ENCODE peak calls at places on chromosomes 12 and 14, in eight cellular contexts. A is GM23248, H is sigmoid colon, Y is ovary, C is adipocyte, J is fibroblast of lung, I is PC-9, O is NT2/D1. R is an unnamed sample. For H3K4me1, the result is how much of the 10 kb centered on the place peaks cover.

GRCh38 chr12:49198431-49199155 is 9.7 kb upstream of the TUBA1A start:
- DNase-seq in A (peak), H (peak), Y (no peak), C (peak), J (peak), I (no peak), O (peak), R (peak)

GRCh38 chr12:27841392-27841882 is 61.4 kb upstream of the MANSC4 start:
- DNase-seq in A (peak), H (no peak), Y (no peak), C (no peak), J (no peak), I (no peak), O (no peak), R (no peak)

GRCh38 chr12:45208604-45209487 is 7.0 kb upstream of the ANO6 start:
- DNase-seq in A (peak), H (no peak), Y (no peak), C (no peak), J (peak), I (no peak), O (no peak), R (no peak)

GRCh38 chr12:50615534-50616296 is 110.9 kb downstream of the DIP2B start:
- DNase-seq in A (peak), H (no peak), Y (no peak), C (peak), J (no peak), I (peak), O (no peak), R (no peak)

GRCh38 chr12:124322271-124322998 is 27.5 kb downstream of the RFLNA start:
- DNase-seq in A (peak), H (no peak), Y (no peak), C (no peak), J (no peak), I (no peak), O (no peak), R (no peak)

GRCh38 chr12:85448031-85448430 is 168.0 kb downstream of the ALX1 start:
- DNase-seq in A (no peak), H (no peak), Y (no peak), C (no peak), J (no peak), I (no peak), O (no peak), R (no peak)

GRCh38 chr12:109134186-109134917 is 18.0 kb downstream of the ACACB start:
- DNase-seq in A (peak), H (peak), Y (peak), C (peak), J (peak), I (no peak), O (no peak), R (peak)

GRCh38 chr12:52647601-52648000 is 4.4 kb downstream of the KRT2 start:
- DNase-seq in A (no peak), H (no peak), Y (no peak), C (no peak), J (no peak), I (no peak), O (no peak), R (no peak)

DNA sequence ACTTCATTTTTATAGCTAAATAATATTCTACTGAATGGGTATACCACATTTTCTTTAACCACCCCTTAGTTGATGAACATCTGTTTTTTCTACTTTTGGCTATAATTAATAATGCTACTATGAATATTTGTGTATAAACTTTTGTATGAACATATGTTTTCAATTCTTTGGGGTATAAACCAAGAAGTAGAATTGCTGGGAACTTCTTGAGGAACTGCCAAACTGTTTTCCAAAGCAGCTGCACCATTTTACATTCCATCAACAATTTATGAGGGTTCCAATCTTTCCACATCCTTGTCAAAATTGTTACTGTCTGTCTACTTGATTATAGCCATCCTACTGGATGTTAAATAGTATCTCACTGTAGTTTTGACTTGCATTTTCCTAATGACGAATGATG is 221.8 kb downstream of the PRKD1 start:
- DNase-seq in A (no peak), H (no peak), Y (no peak), C (no peak), J (peak), I (no peak), O (no peak), R (no peak)
- H3K4me3 ChIP-seq in A (no peak), H (no peak), Y (no peak), C (no peak), J (no peak), I (no peak), O (no peak), R (no peak)

GRCh38 chr12:122875590-122876220 is 20.2 kb downstream of the VPS37B start:
- DNase-seq in A (no peak), H (no peak), Y (no peak), C (peak), J (no peak), I (peak), O (no peak), R (no peak)
- H3K4me1 ChIP-seq in A (under half), H (under half), Y (under half), C (under half), J (under half), I (under half), O (under half), R (under half)

GRCh38 chr12:70609203-70609602 is 28.0 kb downstream of the PTPRB start:
- DNase-seq in A (peak), H (no peak), Y (no peak), C (no peak), J (no peak), I (no peak), O (no peak), R (no peak)
- H3K4me3 ChIP-seq in A (peak), H (peak), Y (peak), C (peak), J (no peak), I (peak), O (peak), R (peak)

GRCh38 chr14:104749111-104749649 is 3.8 kb upstream of the SIVA1 start:
- DNase-seq in A (peak), H (peak), Y (no peak), C (peak), J (peak), I (peak), O (no peak), R (no peak)

GRCh38 chr14:104749958-104750529 is 2.9 kb upstream of the SIVA1 start:
- DNase-seq in A (peak), H (no peak), Y (no peak), C (peak), J (no peak), I (no peak), O (no peak), R (no peak)

GRCh38 chr14:104746951-104747481 is 5.9 kb upstream of the SIVA1 start:
- DNase-seq in A (peak), H (peak), Y (no peak), C (peak), J (peak), I (no peak), O (no peak), R (no peak)

GRCh38 chr14:104746071-104746545 is 6.8 kb upstream of the SIVA1 start:
- DNase-seq in A (no peak), H (no peak), Y (no peak), C (no peak), J (no peak), I (no peak), O (no peak), R (no peak)

DNA sequence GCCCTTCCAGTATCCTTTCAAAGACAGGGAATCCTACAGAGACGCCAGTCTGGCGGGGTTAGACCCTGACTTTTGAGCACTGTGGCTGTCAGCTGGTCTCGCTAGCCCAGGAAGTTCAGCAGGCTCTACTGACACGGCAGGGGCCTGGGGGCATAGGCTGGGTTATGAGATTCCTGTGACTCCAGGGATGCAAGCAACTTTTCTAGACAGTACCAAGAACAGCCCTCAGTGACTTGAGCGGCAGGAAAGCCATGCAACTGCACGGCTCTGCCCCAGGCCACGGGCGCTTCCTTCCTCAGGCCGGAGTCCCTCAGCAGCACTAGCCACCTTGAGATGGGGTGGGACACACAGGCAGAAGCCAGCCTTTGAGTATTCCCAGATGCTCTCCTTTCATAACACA is 5.1 kb upstream of the SIVA1 start:
- DNase-seq in A (no peak), H (no peak), Y (no peak), C (no peak), J (no peak), I (no peak), O (no peak), R (no peak)
- H3K4me1 ChIP-seq in A (under half), H (under half), Y (under half), C (under half), J (under half), I (under half), O (under half), R (under half)

DNA sequence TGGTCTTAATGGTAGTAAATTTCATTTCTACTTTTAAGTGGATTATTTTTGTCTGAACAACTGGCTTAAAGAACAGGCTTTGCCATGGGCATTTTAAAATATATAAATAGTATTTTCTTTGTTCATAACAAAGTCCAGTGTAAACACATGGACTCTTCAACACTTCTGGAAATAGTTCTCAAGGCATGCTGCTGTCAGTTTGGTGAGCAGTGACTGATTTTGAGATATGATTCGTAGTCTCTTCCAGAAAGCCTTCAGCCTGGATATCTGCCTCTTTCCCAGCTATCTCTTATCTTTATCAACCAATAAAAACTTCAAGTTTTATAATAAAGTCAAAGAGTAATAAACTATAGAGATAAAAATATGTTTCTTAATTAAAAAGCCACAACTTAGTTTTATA is 110.7 kb downstream of the NAV3 start:
- DNase-seq in A (peak), H (no peak), Y (no peak), C (peak), J (no peak), I (no peak), O (no peak), R (no peak)
- H3K4me3 ChIP-seq in A (peak), H (no peak), Y (no peak), C (peak), J (peak), I (no peak), O (no peak), R (no peak)

R was measured in BE2C.